ENCODE peak calls at places on chromosomes 3 and 15, in ten cellular contexts. H is neural crest cell, V is dorsolateral prefrontal cortex, K is fibroblast of lung, N is hepatocyte, C is mucosa of descending colon, Q is GM10248, Z is thoracic aorta, T is endothelial cell of umbilical vein, F is HFFc6. D is an unnamed sample.

GRCh38 chr3:184354121-184354728 is 7.2 kb downstream of the CLCN2 start:
- DNase-seq in H (peak; percentile 66), V (no peak), K (no peak), N (peak; percentile 66), C (peak; percentile 78), Q (peak; percentile 84), Z (no peak), T (peak; percentile 37), F (no peak), D (no peak)

GRCh38 chr3:78091478-78092119 is 1051.7 kb downstream of the ROBO2 start:
- DNase-seq in H (no peak), V (no peak), K (peak; percentile 17), N (peak; percentile 17), C (no peak), Q (no peak), Z (no peak), T (peak; percentile 2), F (no peak), D (no peak)

GRCh38 chr15:52008698-52009434 is 10.2 kb upstream of the MAPK6 start:
- DNase-seq in H (no peak), V (no peak), K (no peak), N (no peak), C (no peak), Q (no peak), Z (no peak), T (peak; percentile 66), F (no peak), D (no peak)

GRCh38 chr3:172244011-172244410 is 204.2 kb downstream of the GHSR start:
- DNase-seq in H (no peak), V (no peak), K (peak; percentile 63), N (no peak), C (no peak), Q (no peak), Z (no peak), T (peak; percentile 65), F (peak; percentile 75), D (no peak)

GRCh38 chr3:114293846-114294245 is at the start of gene TIGIT:
- DNase-seq in H (no peak), V (no peak), K (no peak), N (no peak), C (no peak), Q (no peak), Z (no peak), T (no peak), F (no peak), D (no peak)

GRCh38 chr15:56832125-56832524 is 86.3 kb upstream of the TCF12 start:
- DNase-seq in H (no peak), V (peak; percentile 71), K (no peak), N (peak; percentile 10), C (peak; percentile 48), Q (no peak), Z (peak; percentile 31), T (peak; percentile 8), F (no peak), D (no peak)

GRCh38 chr15:58551764-58552504 is 120.1 kb downstream of the LIPC start:
- DNase-seq in H (no peak), V (no peak), K (peak; percentile 98), N (peak; percentile 65), C (peak; percentile 83), Q (no peak), Z (no peak), T (peak; percentile 75), F (peak; percentile 90), D (no peak)

GRCh38 chr3:184357248-184358139 is 3.9 kb downstream of the CLCN2 start:
- DNase-seq in H (no peak), V (no peak), K (no peak), N (no peak), C (no peak), Q (no peak), Z (no peak), T (no peak), F (no peak), D (no peak)

GRCh38 chr3:155065537-155065936 is 14.6 kb upstream of the MME start:
- DNase-seq in H (no peak), V (no peak), K (peak; percentile 75), N (peak; percentile 44), C (no peak), Q (no peak), Z (no peak), T (peak; percentile 22), F (peak; percentile 70), D (no peak)

DNA sequence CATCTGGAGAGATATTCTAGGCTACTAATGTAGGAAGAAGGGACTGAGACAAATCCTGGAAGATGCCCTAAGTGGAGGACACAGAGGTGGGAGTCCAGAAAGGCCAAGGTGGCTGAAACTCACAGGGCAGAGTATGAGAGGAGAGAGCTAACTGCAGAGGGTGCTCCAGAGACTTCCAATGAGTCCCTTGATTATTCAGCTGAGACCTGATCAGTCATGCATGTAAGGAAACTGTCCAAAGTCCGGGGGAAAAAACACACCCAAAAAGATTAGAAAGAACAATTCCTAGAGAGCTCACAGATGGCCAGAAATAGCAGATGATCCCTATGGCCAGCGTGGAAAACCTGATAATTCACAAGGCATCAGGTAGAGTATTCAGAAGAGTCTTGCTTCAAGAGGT is 18.7 kb upstream of the FOXP1 start:
- DNase-seq in H (no peak), V (no peak), K (peak; percentile 23), N (peak; percentile 19), C (no peak), Q (no peak), Z (no peak), T (no peak), F (no peak), D (no peak)
- TF ChIP-seq CTCF in H (no peak), V (no peak), K (no peak), N (peak; percentile 3), C (no peak), Q (no peak), Z (no peak), T (no peak), F (no peak), D (no peak)

GRCh38 chr15:77654975-77655374 is 22.3 kb upstream of the LINGO1 start:
- DNase-seq in H (peak; percentile 33), V (no peak), K (no peak), N (peak; percentile 56), C (peak; percentile 74), Q (no peak), Z (no peak), T (no peak), F (no peak), D (no peak)
- TF ChIP-seq CTCF in H (peak; percentile 55), V (peak; percentile 10), K (no peak), N (peak; percentile 34), C (peak; percentile 13), Q (no peak), Z (no peak), T (peak; percentile 8), F (peak; percentile 62), D (peak; percentile 55)

GRCh38 chr3:168094877-168095610 is 680 bp downstream of the GOLIM4 start:
- DNase-seq in H (peak; percentile 48), V (peak; percentile 72), K (peak; percentile 70), N (peak; percentile 68), C (peak; percentile 83), Q (peak; percentile 63), Z (peak; percentile 4), T (peak; percentile 72), F (peak; percentile 75), D (peak; percentile 91)
- TF ChIP-seq CTCF in H (peak; percentile 55), V (no peak), K (peak; percentile 16), N (no peak), C (no peak), Q (peak; percentile 15), Z (peak; percentile 32), T (no peak), F (peak; percentile 2), D (peak; percentile 62)

GRCh38 chr15:34065941-34066340 is 26.9 kb upstream of the AVEN start:
- DNase-seq in H (no peak), V (no peak), K (no peak), N (no peak), C (no peak), Q (no peak), Z (no peak), T (no peak), F (no peak), D (no peak)
- TF ChIP-seq CTCF in H (no peak), V (no peak), K (no peak), N (no peak), C (no peak), Q (no peak), Z (no peak), T (no peak), F (no peak), D (no peak)

DNA sequence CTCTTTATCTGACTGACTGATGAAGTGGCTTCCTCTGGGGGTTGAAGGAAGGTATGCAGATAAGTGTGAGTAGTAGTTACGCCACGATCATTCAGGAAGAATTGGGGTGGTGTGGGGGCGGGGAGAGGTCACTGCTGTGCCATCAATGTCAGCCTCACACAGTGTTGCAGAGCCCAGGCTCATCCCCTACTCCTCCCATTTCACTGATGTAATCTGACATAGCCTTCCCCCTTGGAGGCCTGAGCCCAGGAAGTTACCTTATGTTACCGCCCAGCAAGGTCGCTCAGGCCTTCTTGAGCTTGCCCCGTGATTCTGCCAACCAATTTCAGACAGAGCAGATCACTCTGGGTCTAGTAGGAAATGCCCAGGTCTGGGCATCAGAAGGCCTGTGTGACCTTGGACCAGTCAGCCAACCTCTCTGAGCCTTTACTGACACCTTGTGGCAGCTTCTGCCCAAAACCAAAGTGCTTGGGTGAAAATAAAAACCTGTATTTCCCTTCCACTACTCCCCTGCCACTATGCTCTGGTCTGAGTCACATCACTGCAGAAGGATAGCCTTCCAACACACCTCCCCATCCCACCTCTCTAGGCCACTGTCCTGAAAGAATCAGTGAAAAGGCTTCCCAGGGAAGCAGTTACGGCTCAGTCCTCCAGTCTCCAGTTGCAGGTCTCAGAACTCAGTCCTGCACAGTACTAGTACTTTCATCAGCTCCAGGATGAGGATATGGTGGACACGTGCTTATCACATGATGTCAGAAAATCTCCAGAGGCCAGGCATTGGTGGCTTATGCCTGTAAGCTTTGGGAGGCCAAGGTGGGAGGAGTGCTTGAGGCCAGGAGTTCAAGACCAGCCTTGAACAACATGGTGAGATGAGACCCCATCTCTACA is 28.1 kb upstream of the INSYN1 start:
- DNase-seq in H (no peak), V (no peak), K (peak; percentile 9), N (no peak), C (no peak), Q (no peak), Z (no peak), T (no peak), F (peak; percentile 57), D (no peak)
- TF ChIP-seq CTCF in H (peak; percentile 45), V (no peak), K (peak; percentile 21), N (peak; percentile 19), C (no peak), Q (no peak), Z (no peak), T (peak; percentile 12), F (peak; percentile 77), D (peak; percentile 65)

D was measured in chondrocyte.